ENCODE peak calls at places on chromosomes 16 and 17, in nine cellular contexts. S is chondrocyte; V is activated naive CD4-positive, alpha-beta T cell treated with Interleukin-2 at 50 U/mL for 16 hours; F is left ventricle myocardium inferior; K is WTC11; N is CD8-positive, alpha-beta T cell; A is RWPE1; T is GM10248; R is endothelial cell. O is an unnamed sample.
A peak's percentile ranks its signal among the peaks of the same experiment; 100 is the strongest.

GRCh38 chr17:7932483-7932891 is 481 bp downstream of the CNTROB start:
- DNase-seq in K (peak; percentile 22), A (peak; percentile 44), T (peak; percentile 54), S (no peak), N (peak; percentile 18), V (peak; percentile 4), R (no peak), F (no peak), O (no peak)

GRCh38 chr16:84526794-84527485 is 22.5 kb upstream of the MEAK7 start:
- DNase-seq in T (no peak), N (no peak), S (no peak), V (no peak), K (no peak), A (no peak), R (no peak), F (peak; percentile 30), O (peak; percentile 51)

GRCh38 chr17:3207367-3207766 is at the start of gene OR1A1:
- DNase-seq in K (no peak), R (no peak), F (no peak), T (no peak), V (no peak), A (no peak), N (no peak), S (no peak), O (no peak)

GRCh38 chr17:4220655-4221054 is 43.1 kb downstream of the ANKFY1 start:
- DNase-seq in V (no peak), F (no peak), R (no peak), A (no peak), K (no peak), S (no peak), N (no peak), T (no peak), O (no peak)

GRCh38 chr16:1964046-1964505 is 550 bp downstream of the RPS2 start:
- DNase-seq in R (peak; percentile 53), T (no peak), S (no peak), V (peak; percentile 45), F (no peak), K (no peak), N (no peak), A (no peak), O (peak; percentile 71)

GRCh38 chr17:72700226-72700625 is 392.3 kb downstream of the SLC39A11 start:
- DNase-seq in T (no peak), F (no peak), K (no peak), A (no peak), R (no peak), S (no peak), N (no peak), V (no peak), O (no peak)

GRCh38 chr17:64123114-64123513 is 6.8 kb downstream of the ERN1 start:
- DNase-seq in K (no peak), N (no peak), V (no peak), S (no peak), T (no peak), F (no peak), R (no peak), A (no peak), O (no peak)

GRCh38 chr17:76123127-76123499 is 17.9 kb downstream of the FOXJ1 start:
- DNase-seq in S (no peak), K (no peak), A (no peak), F (no peak), T (no peak), R (no peak), V (no peak), N (no peak), O (no peak)

GRCh38 chr16:81716478-81717210 is 62.4 kb upstream of the PLCG2 start:
- DNase-seq in V (peak; percentile 32), A (no peak), T (peak; percentile 59), S (no peak), F (peak; percentile 2), N (no peak), K (no peak), R (no peak), O (no peak)

GRCh38 chr17:82400830-82401229 is 17.3 kb upstream of the HEXD start:
- DNase-seq in A (no peak), V (peak; percentile 52), S (no peak), T (peak; percentile 88), F (peak; percentile 47), K (no peak), N (peak; percentile 40), R (no peak), O (no peak)

GRCh38 chr17:20043034-20043433 is 33.9 kb downstream of the SPECC1 start:
- DNase-seq in R (no peak), V (no peak), K (no peak), A (no peak), S (no peak), N (no peak), F (no peak), T (no peak), O (no peak)

GRCh38 chr17:14080847-14081251 is 11.5 kb downstream of the COX10 start:
- DNase-seq in S (no peak), V (no peak), F (no peak), N (no peak), A (no peak), T (no peak), R (no peak), K (no peak), O (no peak)

GRCh38 chr17:77301694-77302087 is 160.9 kb downstream of the SEC14L1 start:
- DNase-seq in A (no peak), K (no peak), S (no peak), V (no peak), F (no peak), N (no peak), T (no peak), R (no peak), O (no peak)

GRCh38 chr17:40191237-40192208 is 14.3 kb downstream of the RAPGEFL1 start:
- DNase-seq in K (peak; percentile 84), N (peak; percentile 67), V (peak; percentile 69), F (peak; percentile 77), S (no peak), R (peak; percentile 75), T (peak; percentile 87), A (peak; percentile 58), O (peak; percentile 77)

GRCh38 chr16:63737633-63738032 is 1384.2 kb downstream of the CDH11 start:
- DNase-seq in N (no peak), V (no peak), T (no peak), A (no peak), R (no peak), F (no peak), K (no peak), S (no peak), O (no peak)

GRCh38 chr16:73051903-73052302 is 4.0 kb upstream of the ZFHX3 start:
- DNase-seq in R (no peak), T (no peak), S (no peak), K (no peak), A (no peak), V (no peak), F (no peak), N (no peak), O (no peak)

GRCh38 chr16:81956213-81956948 is 54.9 kb downstream of the SDR42E1 start:
- DNase-seq in N (no peak), R (no peak), F (no peak), T (no peak), V (no peak), S (no peak), K (no peak), A (peak; percentile 30), O (no peak)

GRCh38 chr16:2026461-2027023 is at the start of gene NHERF2:
- DNase-seq in A (peak; percentile 55), R (no peak), V (peak; percentile 20), N (peak; percentile 41), K (no peak), T (no peak), S (no peak), F (peak; percentile 55), O (no peak)

GRCh38 chr16:71927383-71927782 is 32.1 kb downstream of the IST1 start:
- DNase-seq in F (peak; percentile 45), A (peak; percentile 74), R (no peak), N (no peak), K (no peak), V (no peak), S (no peak), T (no peak), O (no peak)

GRCh38 chr17:57369509-57369945 is 113.2 kb downstream of the MSI2 start:
- DNase-seq in V (no peak), K (no peak), R (no peak), T (no peak), S (no peak), A (no peak), N (no peak), F (no peak), O (no peak)

GRCh38 chr16:53370827-53371226 is 63.4 kb upstream of the RBL2 start:
- DNase-seq in N (no peak), A (no peak), R (no peak), K (no peak), V (no peak), F (no peak), S (no peak), T (no peak), O (no peak)

GRCh38 chr17:16302856-16303255 is 50.4 kb downstream of the CENPV start:
- DNase-seq in N (no peak), R (no peak), T (no peak), S (no peak), A (no peak), V (no peak), K (no peak), F (no peak), O (no peak)

GRCh38 chr17:69712801-69713311 is 298.4 kb downstream of the MAP2K6 start:
- DNase-seq in R (no peak), N (no peak), A (no peak), K (no peak), T (no peak), V (no peak), S (no peak), F (no peak), O (no peak)

GRCh38 chr17:64531955-64532371 is 25.2 kb downstream of the CEP95 start:
- DNase-seq in R (no peak), S (no peak), A (no peak), N (no peak), K (no peak), V (no peak), T (no peak), F (no peak), O (no peak)

GRCh38 chr16:47461598-47462266 is 601 bp downstream of the PHKB start:
- DNase-seq in A (peak; percentile 44), K (no peak), N (no peak), T (peak; percentile 35), S (no peak), F (no peak), V (peak; percentile 4), R (peak; percentile 54), O (no peak)

GRCh38 chr17:76733618-76733957 is 3.5 kb downstream of the SRSF2 start:
- DNase-seq in V (no peak), S (no peak), F (no peak), T (no peak), A (no peak), K (no peak), R (no peak), N (no peak), O (no peak)

GRCh38 chr17:41367426-41368075 is 2.1 kb downstream of the KRT33B start:
- DNase-seq in A (peak; percentile 53), F (no peak), N (no peak), V (no peak), T (no peak), R (no peak), S (no peak), K (no peak), O (no peak)

GRCh38 chr16:46790599-46791270 is 40.2 kb downstream of the C16orf87 start:
- DNase-seq in A (no peak), N (no peak), R (no peak), T (no peak), S (no peak), F (no peak), V (no peak), K (no peak), O (no peak)

GRCh38 chr17:49859991-49860953 is 12.4 kb upstream of the TAC4 start:
- DNase-seq in K (peak; percentile 49), S (no peak), F (no peak), T (no peak), A (no peak), V (no peak), N (no peak), R (no peak), O (no peak)

GRCh38 chr17:38415250-38416194 is 12.7 kb upstream of the ARHGAP23 start:
- DNase-seq in F (no peak), T (peak; percentile 63), V (peak; percentile 9), S (no peak), A (peak; percentile 34), R (no peak), K (peak; percentile 69), N (no peak), O (peak; percentile 73)

GRCh38 chr16:3106205-3106928 is 6.0 kb upstream of the ZNF205 start:
- DNase-seq in K (peak; percentile 95), N (peak; percentile 90), V (peak; percentile 91), R (peak; percentile 94), A (peak; percentile 96), T (peak; percentile 99), F (peak; percentile 91), S (peak; percentile 97), O (peak; percentile 98)